ENCODE peak calls at places on chromosomes 11 and 22, in four cellular contexts. One of them, this sample, is unnamed.

GRCh38 chr11:46382644-46383403 is 1.4 kb downstream of the MDK start:
- DNase-seq in lower lobe of right lung: no peak
- DNase-seq in stomach: no peak
- DNase-seq in naive thymus-derived CD8-positive, alpha-beta T cell: no peak
- DNase-seq in this sample: no peak

GRCh38 chr22:43819691-43820670 is 7.9 kb upstream of the EFCAB6 start:
- DNase-seq in lower lobe of right lung: no peak
- DNase-seq in stomach: no peak
- DNase-seq in naive thymus-derived CD8-positive, alpha-beta T cell: no peak
- DNase-seq in this sample: no peak

GRCh38 chr11:124194696-124195418 is 11.7 kb downstream of the OR10D3 start:
- DNase-seq in lower lobe of right lung: no peak
- DNase-seq in stomach: peak; percentile 39
- DNase-seq in naive thymus-derived CD8-positive, alpha-beta T cell: no peak
- DNase-seq in this sample: peak; percentile 62

GRCh38 chr11:6587360-6587953 is 16.0 kb downstream of the RRP8 start:
- DNase-seq in lower lobe of right lung: no peak
- DNase-seq in stomach: peak; percentile 83
- DNase-seq in naive thymus-derived CD8-positive, alpha-beta T cell: no peak
- DNase-seq in this sample: no peak

GRCh38 chr11:103071008-103071407 is 21.0 kb downstream of the DCUN1D5 start:
- DNase-seq in lower lobe of right lung: no peak
- DNase-seq in stomach: no peak
- DNase-seq in naive thymus-derived CD8-positive, alpha-beta T cell: no peak
- DNase-seq in this sample: no peak

GRCh38 chr22:41288245-41288946 is 2.4 kb upstream of the RANGAP1 start:
- DNase-seq in lower lobe of right lung: no peak
- DNase-seq in stomach: peak; percentile 37
- DNase-seq in naive thymus-derived CD8-positive, alpha-beta T cell: no peak
- DNase-seq in this sample: peak; percentile 50

GRCh38 chr11:76649964-76650363 is 20.6 kb downstream of the LRRC32 start:
- DNase-seq in lower lobe of right lung: no peak
- DNase-seq in stomach: no peak
- DNase-seq in naive thymus-derived CD8-positive, alpha-beta T cell: no peak
- DNase-seq in this sample: no peak

GRCh38 chr22:45183974-45184373 is 20.2 kb downstream of the NUP50 start:
- DNase-seq in lower lobe of right lung: no peak
- DNase-seq in stomach: no peak
- DNase-seq in naive thymus-derived CD8-positive, alpha-beta T cell: no peak
- DNase-seq in this sample: no peak